ENCODE peak calls at places on chromosomes 3 and 15, in seven cellular contexts. M is Caco-2, I is HepG2, R is cardiac muscle cell, C is neural progenitor cell, Y is psoas muscle, J is fibroblast of lung. D is an unnamed sample. For H3K4me1, the result is how much of the 10 kb centered on the place peaks cover.

GRCh38 chr3:114649331-114649730 is 355.5 kb downstream of the TIGIT start:
- DNase-seq in R (no peak), Y (no peak), J (no peak), M (no peak), I (peak), C (no peak), D (peak)

GRCh38 chr3:66041116-66041515 is 2.4 kb upstream of the MAGI1 start:
- DNase-seq in R (peak), Y (no peak), C (no peak), J (peak), M (no peak), I (no peak), D (no peak)

GRCh38 chr3:133489466-133490085 is 83.9 kb upstream of the CDV3 start:
- DNase-seq in I (no peak), R (no peak), C (no peak), Y (no peak), J (no peak), M (no peak), D (no peak)

GRCh38 chr15:76147906-76148553 is 88.2 kb downstream of the TMEM266 start:
- DNase-seq in I (no peak), R (peak), J (peak), M (peak), C (peak), Y (peak), D (no peak)

GRCh38 chr3:84974347-84974746 is 15.6 kb downstream of the CADM2 start:
- DNase-seq in M (no peak), C (no peak), J (peak), R (no peak), I (peak), Y (no peak), D (no peak)

GRCh38 chr3:100492059-100492809 is at the start of gene TMEM45A:
- DNase-seq in C (peak), J (peak), M (peak), Y (peak), R (peak), I (peak), D (peak)

GRCh38 chr3:196643201-196643749 is 3.8 kb downstream of the NRROS start:
- DNase-seq in J (no peak), C (no peak), I (no peak), Y (no peak), R (no peak), M (no peak), D (no peak)

GRCh38 chr3:31955581-31955980 is 25.5 kb downstream of the OSBPL10 start:
- DNase-seq in M (no peak), C (no peak), Y (no peak), R (no peak), I (no peak), J (no peak), D (no peak)

GRCh38 chr15:74872702-74873035 is 496 bp downstream of the SCAMP2 start:
- DNase-seq in M (no peak), I (no peak), R (no peak), Y (no peak), J (no peak), C (no peak), D (no peak)

GRCh38 chr3:195895078-195895899 is 13.1 kb downstream of the TNK2 start:
- DNase-seq in I (peak), M (peak), Y (peak), R (no peak), J (peak), C (peak), D (no peak)

GRCh38 chr3:59545369-59545768 is 495.5 kb upstream of the CFAP20DC start:
- DNase-seq in M (no peak), Y (no peak), I (no peak), R (no peak), C (no peak), J (no peak), D (no peak)

GRCh38 chr3:189941125-189941524 is 179.6 kb downstream of the P3H2 start:
- DNase-seq in J (no peak), Y (no peak), I (peak), C (peak), R (no peak), M (no peak), D (no peak)

GRCh38 chr3:24454393-24454792 is 40.3 kb downstream of the THRB start:
- DNase-seq in C (no peak), I (no peak), R (no peak), J (no peak), Y (no peak), M (no peak), D (no peak)

DNA sequence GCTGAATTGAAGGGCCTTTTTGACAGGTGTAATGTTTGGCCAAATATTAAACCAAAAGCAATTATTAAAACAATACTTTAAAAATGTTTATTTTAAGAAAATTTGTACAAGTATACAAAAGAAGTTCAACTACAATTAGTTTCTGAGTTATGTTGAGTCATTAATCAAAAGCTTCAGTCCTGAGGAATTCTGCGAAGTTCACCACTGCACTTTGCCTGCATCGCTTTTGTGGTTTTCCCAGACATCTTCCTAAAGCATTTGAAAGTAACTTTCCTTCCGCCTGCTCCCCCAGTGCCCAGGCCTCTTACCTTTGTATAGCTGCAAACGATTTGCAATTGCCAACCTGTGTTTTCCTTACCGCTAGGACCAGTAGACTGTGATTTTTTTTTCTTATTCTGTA is 69.5 kb downstream of the KCNAB1 start:
- DNase-seq in C (no peak), J (no peak), M (no peak), Y (no peak), I (no peak), R (no peak), D (no peak)
- H3K4me1 ChIP-seq in C (under half), J (under half), M (under half), Y (under half), I (under half), R (under half), D (under half)

DNA sequence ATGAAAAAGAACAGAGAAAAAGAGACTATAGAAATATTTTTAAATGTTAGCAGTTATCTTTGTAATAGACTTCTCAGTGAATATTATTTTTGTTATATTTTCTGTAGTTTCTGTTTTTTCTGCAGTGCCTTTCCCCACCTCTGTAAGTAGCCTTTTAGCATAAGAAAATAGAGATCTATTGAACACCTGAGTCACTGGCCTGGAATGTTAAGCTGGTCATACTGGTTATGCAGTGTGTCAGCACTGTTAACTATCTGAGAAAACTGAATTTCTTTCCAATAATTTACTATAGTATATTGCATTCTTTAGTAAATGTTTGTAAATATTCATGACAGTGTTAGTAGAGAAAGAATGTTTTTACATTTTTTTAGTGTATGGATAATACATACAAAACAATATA is 79.8 kb downstream of the NECTIN3 start:
- DNase-seq in I (peak), M (peak), J (peak), Y (no peak), R (peak), C (no peak), D (peak)
- TF ChIP-seq CTCF in I (no peak), M (no peak), J (no peak), Y (no peak), R (no peak), C (no peak), D (peak)

DNA sequence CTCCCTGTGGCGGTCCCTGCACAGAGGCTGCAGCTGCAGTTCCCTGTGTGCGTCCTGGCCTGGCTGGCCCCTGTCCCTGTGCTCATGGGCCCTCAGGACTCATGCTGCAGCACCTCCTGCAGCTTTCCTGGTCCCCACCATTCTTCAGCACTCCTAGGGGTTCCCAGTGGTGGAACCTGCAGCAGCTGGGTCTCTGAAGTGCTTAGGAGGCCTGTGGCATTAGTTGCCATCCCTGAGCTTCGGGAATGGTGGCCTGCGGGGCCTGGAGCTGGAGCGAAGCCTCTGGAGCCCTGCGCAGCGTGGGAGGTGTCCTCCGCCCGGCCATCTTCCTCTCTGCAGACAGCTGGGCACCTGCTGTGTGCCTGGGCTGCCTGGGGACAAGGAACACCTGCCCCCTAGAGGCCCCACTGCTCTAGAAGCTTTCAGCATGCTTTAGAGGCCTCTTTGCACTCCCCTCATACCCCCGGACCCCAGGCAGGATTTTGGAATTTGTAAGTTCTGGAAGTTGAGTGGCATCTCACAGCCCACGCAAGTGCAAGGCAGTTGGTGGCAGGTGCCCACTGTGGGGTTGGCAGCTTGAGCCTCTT is 13.1 kb downstream of the PLXNA1 start:
- DNase-seq in J (no peak), C (no peak), Y (no peak), I (no peak), M (no peak), R (no peak), D (no peak)
- H3K4me1 ChIP-seq in J (under half), C (under half), Y (under half), I (under half), M (under half), R (under half), D (under half)

GRCh38 chr3:186653984-186654383 is 11.8 kb upstream of the HRG start:
- DNase-seq in J (no peak), C (peak), Y (no peak), I (peak), M (peak), R (peak), D (no peak)
- TF ChIP-seq CTCF in J (peak), C (peak), Y (no peak), I (peak), M (peak), R (peak), D (no peak)

GRCh38 chr15:68034071-68034470 is 20.0 kb upstream of the PIAS1 start:
- DNase-seq in R (peak), J (no peak), Y (no peak), I (no peak), C (no peak), M (no peak), D (no peak)
- H3K4me1 ChIP-seq in R (under half), J (under half), Y (under half), I (under half), C (under half), M (under half), D (under half)